ENCODE peak calls at places on chromosomes 7 and 10, in four cellular contexts. D is HepG2, X is GM12878, A is A549. Z is an unnamed sample.
A peak's percentile ranks its signal among the peaks of the same experiment; 100 is the strongest.

GRCh38 chr10:36880898-36881297 is 244.5 kb upstream of the ANKRD30A start:
- DNase-seq in D (peak; percentile 21), X (no peak), A (peak; percentile 6), Z (peak; percentile 23)

GRCh38 chr10:119447421-119447820 is 95.1 kb downstream of the RGS10 start:
- DNase-seq in D (no peak), X (no peak), A (no peak), Z (no peak)

GRCh38 chr10:71799112-71799511 is 25.8 kb upstream of the VSIR start:
- DNase-seq in A (no peak), D (no peak), X (no peak), Z (no peak)

GRCh38 chr10:127880557-127880956 is 12.2 kb downstream of the CLRN3 start:
- DNase-seq in A (no peak), D (no peak), X (no peak), Z (no peak)

GRCh38 chr10:29163746-29164145 is 125.1 kb upstream of the LYZL1 start:
- DNase-seq in X (no peak), D (no peak), A (peak; percentile 33), Z (no peak)

GRCh38 chr10:83764681-83765080 is 374.6 kb upstream of the GHITM start:
- DNase-seq in A (no peak), X (no peak), D (no peak), Z (no peak)

GRCh38 chr7:103445228-103446020 is 583 bp downstream of the SLC26A5 start:
- DNase-seq in D (no peak), X (no peak), A (no peak), Z (peak; percentile 86)

GRCh38 chr10:44975487-44976331 is 2.9 kb downstream of the DEPP1 start:
- DNase-seq in X (no peak), A (no peak), D (peak; percentile 83), Z (no peak)

GRCh38 chr7:489876-490275 is 29.8 kb downstream of the PDGFA start:
- DNase-seq in X (no peak), A (no peak), D (no peak), Z (no peak)

GRCh38 chr7:18361756-18362155 is 133.8 kb upstream of the HDAC9 start:
- DNase-seq in A (no peak), X (no peak), D (no peak), Z (no peak)

GRCh38 chr7:92809397-92810241 is 26.8 kb downstream of the CDK6 start:
- DNase-seq in X (peak; percentile 92), D (peak; percentile 90), A (peak; percentile 74), Z (no peak)

GRCh38 chr10:69864321-69864720 is 62.6 kb downstream of the COL13A1 start:
- DNase-seq in X (no peak), A (no peak), D (no peak), Z (no peak)

GRCh38 chr7:64874562-64875250 is 28.4 kb upstream of the ZNF273 start:
- DNase-seq in D (no peak), X (no peak), A (no peak), Z (peak; percentile 13)

GRCh38 chr7:158077441-158077840 is 510.2 kb downstream of the PTPRN2 start:
- DNase-seq in A (no peak), X (no peak), D (no peak), Z (peak; percentile 23)

GRCh38 chr7:138125598-138126111 is 49.4 kb downstream of the AKR1D1 start:
- DNase-seq in A (peak; percentile 11), D (no peak), X (peak; percentile 50), Z (no peak)

GRCh38 chr7:29192284-29192683 is 2.3 kb upstream of the CHN2 start:
- DNase-seq in X (no peak), D (no peak), A (no peak), Z (no peak)

GRCh38 chr10:24908793-24909423 is 43.5 kb downstream of the PRTFDC1 start:
- DNase-seq in A (peak; percentile 25), X (no peak), D (peak; percentile 17), Z (no peak)

GRCh38 chr7:24227603-24228359 is 56.2 kb upstream of the NPY start:
- DNase-seq in X (peak; percentile 40), D (no peak), A (no peak), Z (peak; percentile 75)

GRCh38 chr7:2820508-2820934 is 23.6 kb downstream of the GNA12 start:
- DNase-seq in X (no peak), A (no peak), D (peak; percentile 89), Z (no peak)

GRCh38 chr10:29392376-29393021 is 103.6 kb downstream of the LYZL1 start:
- DNase-seq in X (no peak), A (peak; percentile 47), D (peak; percentile 54), Z (peak; percentile 75)

GRCh38 chr10:31147220-31147608 is 115.5 kb upstream of the ZNF438 start:
- DNase-seq in X (no peak), A (peak; percentile 15), D (no peak), Z (no peak)

GRCh38 chr7:137669706-137670105 is 177.1 kb downstream of the DGKI start:
- DNase-seq in A (no peak), D (no peak), X (no peak), Z (no peak)

GRCh38 chr7:54967384-54967783 is 51.4 kb upstream of the EGFR start:
- DNase-seq in X (no peak), A (peak; percentile 69), D (peak; percentile 22), Z (no peak)

GRCh38 chr10:124688889-124689670 is 55.1 kb downstream of the FAM53B start:
- DNase-seq in X (peak; percentile 93), D (no peak), A (no peak), Z (no peak)

GRCh38 chr7:83517026-83517700 is 131.8 kb downstream of the SEMA3E start:
- DNase-seq in A (no peak), D (no peak), X (no peak), Z (no peak)

GRCh38 chr7:37109016-37109415 is 339.6 kb downstream of the ELMO1 start:
- DNase-seq in D (peak; percentile 28), A (no peak), X (no peak), Z (no peak)

GRCh38 chr10:128817636-128818035 is 649.4 kb upstream of the MGMT start:
- DNase-seq in X (no peak), D (no peak), A (no peak), Z (no peak)

GRCh38 chr10:48224979-48225560 is 49.4 kb downstream of the FRMPD2 start:
- DNase-seq in X (no peak), D (no peak), A (no peak), Z (no peak)

GRCh38 chr10:34045571-34046190 is 711.2 kb upstream of the NRP1 start:
- DNase-seq in X (no peak), A (no peak), D (no peak), Z (no peak)

GRCh38 chr7:33050425-33051318 is 11.9 kb downstream of the NT5C3A start:
- DNase-seq in X (no peak), D (peak; percentile 41), A (peak; percentile 39), Z (peak; percentile 51)

GRCh38 chr10:88315746-88316145 is 267.4 kb downstream of the RNLS start:
- DNase-seq in D (no peak), A (no peak), X (no peak), Z (no peak)

GRCh38 chr7:116500071-116500853 is 724 bp downstream of the CAV2 start:
- DNase-seq in A (no peak), D (no peak), X (no peak), Z (peak; percentile 19)

GRCh38 chr7:45506059-45506458 is 68.1 kb upstream of the ADCY1 start:
- DNase-seq in X (no peak), A (no peak), D (no peak), Z (no peak)
- TF ChIP-seq PBX3 in X (no peak), A (no peak), D (no peak), Z (no peak)

GRCh38 chr7:140672382-140673062 is at the start of gene ADCK2:
- DNase-seq in D (no peak), X (no peak), A (peak; percentile 86), Z (peak; percentile 99)
- TF ChIP-seq PBX3 in D (no peak), X (no peak), A (no peak), Z (no peak)

GRCh38 chr7:115435178-115435577 is 513.3 kb downstream of the MDFIC start:
- DNase-seq in D (no peak), X (peak; percentile 26), A (no peak), Z (no peak)
- TF ChIP-seq PBX3 in D (no peak), X (no peak), A (no peak), Z (no peak)

GRCh38 chr10:73092830-73093229 is 3.8 kb downstream of the P4HA1 start:
- DNase-seq in D (no peak), A (no peak), X (no peak), Z (no peak)

GRCh38 chr10:73083234-73083633 is 13.4 kb downstream of the P4HA1 start:
- DNase-seq in X (no peak), A (no peak), D (no peak), Z (no peak)

GRCh38 chr10:73086816-73087215 is 9.8 kb downstream of the P4HA1 start:
- DNase-seq in D (no peak), A (no peak), X (no peak), Z (no peak)

GRCh38 chr10:73084209-73084608 is 12.5 kb downstream of the P4HA1 start:
- DNase-seq in D (no peak), A (no peak), X (no peak), Z (no peak)

DNA sequence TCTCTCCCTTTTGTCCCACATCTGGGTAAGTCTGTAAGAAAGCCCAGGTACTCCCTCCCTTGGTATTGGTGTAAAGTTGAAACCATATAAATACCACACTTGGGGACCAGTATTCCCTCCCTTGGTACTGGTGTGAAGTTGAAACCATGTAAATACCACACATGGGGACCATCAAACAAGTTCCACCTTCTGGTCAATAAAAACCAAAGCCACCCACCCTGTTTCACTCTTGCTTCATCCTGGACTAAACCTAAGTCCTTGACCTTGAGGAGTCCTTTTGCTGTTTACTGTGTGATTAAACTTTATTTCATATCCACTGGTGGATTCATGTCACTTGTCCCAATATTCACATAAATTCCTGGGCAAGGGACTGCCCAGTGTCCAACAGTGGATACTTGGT is 8.4 kb downstream of the P4HA1 start:
- DNase-seq in A (no peak), X (no peak), D (peak; percentile 74), Z (no peak)
- TF ChIP-seq PBX3 in A (no peak), X (no peak), D (no peak), Z (no peak)

GRCh38 chr10:116728526-116729096 is 13.8 kb downstream of the HSPA12A start:
- DNase-seq in A (no peak), X (no peak), D (no peak), Z (no peak)
- TF ChIP-seq PBX3 in A (no peak), X (no peak), D (no peak), Z (no peak)